ENCODE peak calls at places on chromosomes 16 and 17, in five cellular contexts. One of them, this sample, is unnamed.

GRCh38 chr16:56669840-56670639 is 426 bp downstream of the MT1H start:
- DNase-seq in cardiac muscle cell: no peak
- DNase-seq in NCI-H345: no peak
- DNase-seq in NCI-H1436 treated with DMSO at 0.1 percent for 48 hours: no peak
- DNase-seq in body of pancreas: no peak
- DNase-seq in this sample: no peak

GRCh38 chr17:36854982-36855381 is 82.3 kb upstream of the LHX1 start:
- DNase-seq in cardiac muscle cell: no peak
- DNase-seq in NCI-H345: no peak
- DNase-seq in NCI-H1436 treated with DMSO at 0.1 percent for 48 hours: no peak
- DNase-seq in body of pancreas: no peak
- DNase-seq in this sample: no peak

GRCh38 chr17:13775450-13775849 is 173.7 kb upstream of the HS3ST3A1 start:
- DNase-seq in cardiac muscle cell: no peak
- DNase-seq in NCI-H345: no peak
- DNase-seq in NCI-H1436 treated with DMSO at 0.1 percent for 48 hours: no peak
- DNase-seq in body of pancreas: no peak
- DNase-seq in this sample: no peak

GRCh38 chr17:38738686-38739085 is 8.5 kb downstream of the CISD3 start:
- DNase-seq in cardiac muscle cell: no peak
- DNase-seq in NCI-H345: no peak
- DNase-seq in NCI-H1436 treated with DMSO at 0.1 percent for 48 hours: no peak
- DNase-seq in body of pancreas: no peak
- DNase-seq in this sample: no peak

GRCh38 chr16:22052985-22053384 is 39.4 kb upstream of the VWA3A start:
- DNase-seq in cardiac muscle cell: no peak
- DNase-seq in NCI-H345: no peak
- DNase-seq in NCI-H1436 treated with DMSO at 0.1 percent for 48 hours: no peak
- DNase-seq in body of pancreas: no peak
- DNase-seq in this sample: no peak

GRCh38 chr17:10318540-10318939 is 54.3 kb downstream of the MYH13 start:
- DNase-seq in cardiac muscle cell: no peak
- DNase-seq in NCI-H345: no peak
- DNase-seq in NCI-H1436 treated with DMSO at 0.1 percent for 48 hours: no peak
- DNase-seq in body of pancreas: no peak
- DNase-seq in this sample: no peak

GRCh38 chr17:28551421-28552186 is 820 bp downstream of the UNC119 start:
- DNase-seq in cardiac muscle cell: peak
- DNase-seq in NCI-H345: peak
- DNase-seq in NCI-H1436 treated with DMSO at 0.1 percent for 48 hours: no peak
- DNase-seq in body of pancreas: no peak
- DNase-seq in this sample: peak

GRCh38 chr17:71548540-71549190 is 572.2 kb upstream of the SOX9 start:
- DNase-seq in cardiac muscle cell: no peak
- DNase-seq in NCI-H345: no peak
- DNase-seq in NCI-H1436 treated with DMSO at 0.1 percent for 48 hours: no peak
- DNase-seq in body of pancreas: no peak
- DNase-seq in this sample: no peak

GRCh38 chr16:3745751-3746355 is 28.5 kb upstream of the TRAP1 start:
- DNase-seq in cardiac muscle cell: peak
- DNase-seq in NCI-H345: no peak
- DNase-seq in NCI-H1436 treated with DMSO at 0.1 percent for 48 hours: no peak
- DNase-seq in body of pancreas: no peak
- DNase-seq in this sample: no peak

GRCh38 chr17:31132977-31133376 is 38.2 kb downstream of the NF1 start:
- DNase-seq in cardiac muscle cell: no peak
- DNase-seq in NCI-H345: no peak
- DNase-seq in NCI-H1436 treated with DMSO at 0.1 percent for 48 hours: no peak
- DNase-seq in body of pancreas: no peak
- DNase-seq in this sample: no peak

GRCh38 chr17:4479340-4479981 is 19.2 kb upstream of the SPNS2 start:
- DNase-seq in cardiac muscle cell: no peak
- DNase-seq in NCI-H345: no peak
- DNase-seq in NCI-H1436 treated with DMSO at 0.1 percent for 48 hours: no peak
- DNase-seq in body of pancreas: no peak
- DNase-seq in this sample: peak

GRCh38 chr16:14070877-14071575 is at the start of gene MRTFB:
- DNase-seq in cardiac muscle cell: peak
- DNase-seq in NCI-H345: peak
- DNase-seq in NCI-H1436 treated with DMSO at 0.1 percent for 48 hours: no peak
- DNase-seq in body of pancreas: peak
- DNase-seq in this sample: peak

GRCh38 chr16:27925612-27926011 is 137.9 kb downstream of the GSG1L start:
- DNase-seq in cardiac muscle cell: no peak
- DNase-seq in NCI-H345: peak
- DNase-seq in NCI-H1436 treated with DMSO at 0.1 percent for 48 hours: no peak
- DNase-seq in body of pancreas: no peak
- DNase-seq in this sample: no peak

GRCh38 chr16:84897911-84898377 is 78.2 kb downstream of the CRISPLD2 start:
- DNase-seq in cardiac muscle cell: no peak
- DNase-seq in NCI-H345: no peak
- DNase-seq in NCI-H1436 treated with DMSO at 0.1 percent for 48 hours: no peak
- DNase-seq in body of pancreas: no peak
- DNase-seq in this sample: peak

GRCh38 chr17:55567240-55568216 is 56.3 kb upstream of the SMIM36 start:
- DNase-seq in cardiac muscle cell: peak
- DNase-seq in NCI-H345: no peak
- DNase-seq in NCI-H1436 treated with DMSO at 0.1 percent for 48 hours: no peak
- DNase-seq in body of pancreas: no peak
- DNase-seq in this sample: no peak

GRCh38 chr16:67238806-67239470 is 8.3 kb downstream of the FHOD1 start:
- DNase-seq in cardiac muscle cell: no peak
- DNase-seq in NCI-H345: no peak
- DNase-seq in NCI-H1436 treated with DMSO at 0.1 percent for 48 hours: no peak
- DNase-seq in body of pancreas: no peak
- DNase-seq in this sample: peak

GRCh38 chr17:7047566-7047965 is 3.7 kb upstream of the SLC16A11 start:
- DNase-seq in cardiac muscle cell: no peak
- DNase-seq in NCI-H345: no peak
- DNase-seq in NCI-H1436 treated with DMSO at 0.1 percent for 48 hours: no peak
- DNase-seq in body of pancreas: no peak
- DNase-seq in this sample: no peak

GRCh38 chr16:281660-282249 is 1.2 kb upstream of the PDIA2 start:
- DNase-seq in cardiac muscle cell: no peak
- DNase-seq in NCI-H345: no peak
- DNase-seq in NCI-H1436 treated with DMSO at 0.1 percent for 48 hours: no peak
- DNase-seq in body of pancreas: peak
- DNase-seq in this sample: no peak

GRCh38 chr17:311119-311848 is 41.3 kb downstream of the RPH3AL start:
- DNase-seq in cardiac muscle cell: no peak
- DNase-seq in NCI-H345: no peak
- DNase-seq in NCI-H1436 treated with DMSO at 0.1 percent for 48 hours: no peak
- DNase-seq in body of pancreas: no peak
- DNase-seq in this sample: peak

GRCh38 chr17:63995626-63996025 is 2.5 kb upstream of the PRR29 start:
- DNase-seq in cardiac muscle cell: no peak
- DNase-seq in NCI-H345: no peak
- DNase-seq in NCI-H1436 treated with DMSO at 0.1 percent for 48 hours: no peak
- DNase-seq in body of pancreas: no peak
- DNase-seq in this sample: no peak

GRCh38 chr17:5282639-5283217 is 644 bp downstream of the RABEP1 start:
- DNase-seq in cardiac muscle cell: peak
- DNase-seq in NCI-H345: peak
- DNase-seq in NCI-H1436 treated with DMSO at 0.1 percent for 48 hours: no peak
- DNase-seq in body of pancreas: peak
- DNase-seq in this sample: peak

GRCh38 chr17:74163271-74163821 is 40.1 kb upstream of the RPL38 start:
- DNase-seq in cardiac muscle cell: no peak
- DNase-seq in NCI-H345: no peak
- DNase-seq in NCI-H1436 treated with DMSO at 0.1 percent for 48 hours: no peak
- DNase-seq in body of pancreas: no peak
- DNase-seq in this sample: no peak

GRCh38 chr16:67537636-67538591 is 9.3 kb downstream of the RIPOR1 start:
- DNase-seq in cardiac muscle cell: peak
- DNase-seq in NCI-H345: no peak
- DNase-seq in NCI-H1436 treated with DMSO at 0.1 percent for 48 hours: no peak
- DNase-seq in body of pancreas: peak
- DNase-seq in this sample: peak

GRCh38 chr16:3022697-3023414 is 886 bp downstream of the HCFC1R1 start:
- DNase-seq in cardiac muscle cell: peak
- DNase-seq in NCI-H345: peak
- DNase-seq in NCI-H1436 treated with DMSO at 0.1 percent for 48 hours: no peak
- DNase-seq in body of pancreas: no peak
- DNase-seq in this sample: peak

GRCh38 chr16:22206847-22207714 is 1.0 kb downstream of the EEF2K start:
- DNase-seq in cardiac muscle cell: peak
- DNase-seq in NCI-H345: peak
- DNase-seq in NCI-H1436 treated with DMSO at 0.1 percent for 48 hours: no peak
- DNase-seq in body of pancreas: peak
- DNase-seq in this sample: peak

GRCh38 chr16:10616744-10617640 is 36.6 kb upstream of the EMP2 start:
- DNase-seq in cardiac muscle cell: peak
- DNase-seq in NCI-H345: peak
- DNase-seq in NCI-H1436 treated with DMSO at 0.1 percent for 48 hours: no peak
- DNase-seq in body of pancreas: no peak
- DNase-seq in this sample: peak

GRCh38 chr17:43588121-43588520 is 42.0 kb upstream of the ETV4 start:
- DNase-seq in cardiac muscle cell: no peak
- DNase-seq in NCI-H345: no peak
- DNase-seq in NCI-H1436 treated with DMSO at 0.1 percent for 48 hours: no peak
- DNase-seq in body of pancreas: no peak
- DNase-seq in this sample: no peak

GRCh38 chr17:42623732-42624596 is 14.5 kb downstream of the TUBG1 start:
- DNase-seq in cardiac muscle cell: no peak
- DNase-seq in NCI-H345: no peak
- DNase-seq in NCI-H1436 treated with DMSO at 0.1 percent for 48 hours: no peak
- DNase-seq in body of pancreas: peak
- DNase-seq in this sample: no peak

GRCh38 chr16:88468289-88469129 is 15.4 kb downstream of the ZFPM1 start:
- DNase-seq in cardiac muscle cell: peak
- DNase-seq in NCI-H345: no peak
- DNase-seq in NCI-H1436 treated with DMSO at 0.1 percent for 48 hours: no peak
- DNase-seq in body of pancreas: no peak
- DNase-seq in this sample: no peak

GRCh38 chr16:84058211-84058610 is 15.6 kb upstream of the SLC38A8 start:
- DNase-seq in cardiac muscle cell: no peak
- DNase-seq in NCI-H345: no peak
- DNase-seq in NCI-H1436 treated with DMSO at 0.1 percent for 48 hours: no peak
- DNase-seq in body of pancreas: no peak
- DNase-seq in this sample: no peak

GRCh38 chr16:70381604-70382342 is 35.1 kb downstream of the DDX19A start:
- DNase-seq in cardiac muscle cell: no peak
- DNase-seq in NCI-H345: no peak
- DNase-seq in NCI-H1436 treated with DMSO at 0.1 percent for 48 hours: no peak
- DNase-seq in body of pancreas: no peak
- DNase-seq in this sample: no peak